ENCODE peak calls at places on chromosomes 12 and 14, in five cellular contexts. Q is SW 1271, C is substantia nigra, X is epithelial cell of proximal tubule, O is ELF-1. E is an unnamed sample.

GRCh38 chr14:85087201-85087600 is 442.7 kb upstream of the FLRT2 start:
- DNase-seq in Q (no peak), C (no peak), X (no peak), O (no peak), E (peak; percentile 41)

GRCh38 chr12:45763381-45763780 is 33.9 kb downstream of the ARID2 start:
- DNase-seq in Q (no peak), C (no peak), X (no peak), O (no peak), E (no peak)

GRCh38 chr12:15015121-15015520 is 42.3 kb downstream of the PDE6H start:
- DNase-seq in Q (no peak), C (no peak), X (no peak), O (no peak), E (no peak)

GRCh38 chr14:73741386-73741875 is 27.2 kb upstream of the PNMA1 start:
- DNase-seq in Q (no peak), C (peak; percentile 37), X (no peak), O (peak; percentile 83), E (peak; percentile 80)

GRCh38 chr12:116626153-116626552 is 67.0 kb downstream of the MAP1LC3B2 start:
- DNase-seq in Q (no peak), C (no peak), X (no peak), O (no peak), E (no peak)

GRCh38 chr12:53710098-53710497 is 17.2 kb downstream of the CALCOCO1 start:
- DNase-seq in Q (no peak), C (no peak), X (no peak), O (no peak), E (no peak)

GRCh38 chr12:119012179-119012578 is 30.8 kb downstream of the SRRM4 start:
- DNase-seq in Q (no peak), C (no peak), X (no peak), O (no peak), E (no peak)

GRCh38 chr12:126182619-126183236 is 1117.5 kb downstream of the AACS start:
- DNase-seq in Q (no peak), C (no peak), X (no peak), O (no peak), E (no peak)

GRCh38 chr14:31770271-31770670 is 209.1 kb downstream of the NUBPL start:
- DNase-seq in Q (no peak), C (no peak), X (no peak), O (no peak), E (no peak)

GRCh38 chr14:103705158-103705523 is 10.1 kb downstream of the XRCC3 start:
- DNase-seq in Q (no peak), C (no peak), X (no peak), O (no peak), E (no peak)

GRCh38 chr12:120183211-120183631 is 11.3 kb downstream of the GCN1 start:
- DNase-seq in Q (no peak), C (no peak), X (peak; percentile 64), O (no peak), E (no peak)

GRCh38 chr12:88207921-88208640 is 66.0 kb downstream of the TMTC3 start:
- DNase-seq in Q (no peak), C (no peak), X (no peak), O (no peak), E (no peak)

GRCh38 chr14:72383869-72384268 is 451.6 kb downstream of the RGS6 start:
- DNase-seq in Q (no peak), C (no peak), X (no peak), O (no peak), E (no peak)

GRCh38 chr12:130956009-130956408 is 2.3 kb downstream of the ADGRD1 start:
- DNase-seq in Q (no peak), C (no peak), X (no peak), O (no peak), E (no peak)

GRCh38 chr12:7989827-7990491 is 42.6 kb upstream of the FOXJ2 start:
- DNase-seq in Q (no peak), C (no peak), X (no peak), O (no peak), E (no peak)

GRCh38 chr12:6905414-6906040 is 905 bp downstream of the LRRC23 start:
- DNase-seq in Q (no peak), C (no peak), X (no peak), O (no peak), E (no peak)

GRCh38 chr12:49298160-49298559 is 3.2 kb downstream of the PRPH start:
- DNase-seq in Q (no peak), C (no peak), X (no peak), O (peak; percentile 2), E (peak; percentile 44)

GRCh38 chr14:49381778-49382177 is 204.4 kb downstream of the RPS29 start:
- DNase-seq in Q (no peak), C (no peak), X (no peak), O (no peak), E (no peak)

GRCh38 chr14:72387727-72388126 is 455.5 kb downstream of the RGS6 start:
- DNase-seq in Q (no peak), C (no peak), X (no peak), O (no peak), E (no peak)

GRCh38 chr14:61331992-61332657 is 10.7 kb downstream of the PRKCH start:
- DNase-seq in Q (no peak), C (no peak), X (no peak), O (no peak), E (peak; percentile 23)

GRCh38 chr14:21068521-21069387 is 1.4 kb upstream of the ARHGEF40 start:
- DNase-seq in Q (peak; percentile 37), C (peak; percentile 47), X (no peak), O (peak; percentile 72), E (peak; percentile 61)

GRCh38 chr12:10241781-10242180 is 29.1 kb downstream of the GABARAPL1 start:
- DNase-seq in Q (no peak), C (no peak), X (no peak), O (no peak), E (no peak)

GRCh38 chr14:68666206-68666730 is 126.6 kb downstream of the ZFP36L1 start:
- DNase-seq in Q (no peak), C (no peak), X (no peak), O (no peak), E (no peak)

GRCh38 chr14:22737052-22737451 is 29.4 kb upstream of the OXA1L start:
- DNase-seq in Q (no peak), C (no peak), X (no peak), O (no peak), E (no peak)

GRCh38 chr12:54341343-54341742 is 16.4 kb downstream of the COPZ1 start:
- DNase-seq in Q (no peak), C (no peak), X (no peak), O (no peak), E (no peak)

E was measured in PC-3.